ENCODE peak calls at places on chromosomes 3 and 15, in five cellular contexts. One of them, this sample, is unnamed.

GRCh38 chr3:170724599-170724998 is 138.7 kb upstream of the SLC7A14 start:
- DNase-seq in endothelial cell: no peak
- DNase-seq in OCI-LY7: no peak
- DNase-seq in stimulated activated CD4-positive, alpha-beta T cell treated with anti-CD3 and anti-CD28 coated beads, Interleukin-12 subunit alpha, Interleukin-12 subunit beta, amount 100 ng/mL, for 24 hours: no peak
- DNase-seq in ecto neural progenitor cell: no peak
- DNase-seq in this sample: no peak

GRCh38 chr3:129727707-129728106 is 121.2 kb upstream of the PLXND1 start:
- DNase-seq in OCI-LY7: no peak
- DNase-seq in ecto neural progenitor cell: no peak
- DNase-seq in endothelial cell: no peak
- DNase-seq in stimulated activated CD4-positive, alpha-beta T cell treated with anti-CD3 and anti-CD28 coated beads, Interleukin-12 subunit alpha, Interleukin-12 subunit beta, amount 100 ng/mL, for 24 hours: no peak
- DNase-seq in this sample: no peak

GRCh38 chr3:196638922-196639516 is 475 bp upstream of the NRROS start:
- DNase-seq in ecto neural progenitor cell: peak; percentile 61
- DNase-seq in OCI-LY7: no peak
- DNase-seq in stimulated activated CD4-positive, alpha-beta T cell treated with anti-CD3 and anti-CD28 coated beads, Interleukin-12 subunit alpha, Interleukin-12 subunit beta, amount 100 ng/mL, for 24 hours: no peak
- DNase-seq in endothelial cell: peak; percentile 20
- DNase-seq in this sample: no peak

GRCh38 chr15:57505056-57505713 is 86.5 kb upstream of the MYZAP start:
- DNase-seq in OCI-LY7: no peak
- DNase-seq in stimulated activated CD4-positive, alpha-beta T cell treated with anti-CD3 and anti-CD28 coated beads, Interleukin-12 subunit alpha, Interleukin-12 subunit beta, amount 100 ng/mL, for 24 hours: no peak
- DNase-seq in ecto neural progenitor cell: no peak
- DNase-seq in endothelial cell: no peak
- DNase-seq in this sample: no peak

GRCh38 chr3:4897765-4898453 is 81.3 kb upstream of the BHLHE40 start:
- DNase-seq in ecto neural progenitor cell: no peak
- DNase-seq in endothelial cell: no peak
- DNase-seq in OCI-LY7: no peak
- DNase-seq in stimulated activated CD4-positive, alpha-beta T cell treated with anti-CD3 and anti-CD28 coated beads, Interleukin-12 subunit alpha, Interleukin-12 subunit beta, amount 100 ng/mL, for 24 hours: no peak
- DNase-seq in this sample: no peak

GRCh38 chr3:141366285-141367037 is 1.8 kb upstream of the ZBTB38 start:
- DNase-seq in endothelial cell: no peak
- DNase-seq in OCI-LY7: no peak
- DNase-seq in stimulated activated CD4-positive, alpha-beta T cell treated with anti-CD3 and anti-CD28 coated beads, Interleukin-12 subunit alpha, Interleukin-12 subunit beta, amount 100 ng/mL, for 24 hours: no peak
- DNase-seq in ecto neural progenitor cell: no peak
- DNase-seq in this sample: no peak

GRCh38 chr3:121969631-121970030 is 52.4 kb downstream of the ILDR1 start:
- DNase-seq in OCI-LY7: no peak
- DNase-seq in stimulated activated CD4-positive, alpha-beta T cell treated with anti-CD3 and anti-CD28 coated beads, Interleukin-12 subunit alpha, Interleukin-12 subunit beta, amount 100 ng/mL, for 24 hours: no peak
- DNase-seq in endothelial cell: no peak
- DNase-seq in ecto neural progenitor cell: no peak
- DNase-seq in this sample: no peak

GRCh38 chr3:165644331-165644730 is 192.9 kb downstream of the BCHE start:
- DNase-seq in endothelial cell: no peak
- DNase-seq in ecto neural progenitor cell: no peak
- DNase-seq in OCI-LY7: no peak
- DNase-seq in stimulated activated CD4-positive, alpha-beta T cell treated with anti-CD3 and anti-CD28 coated beads, Interleukin-12 subunit alpha, Interleukin-12 subunit beta, amount 100 ng/mL, for 24 hours: no peak
- DNase-seq in this sample: no peak

GRCh38 chr3:567488-568173 is 371.1 kb downstream of the CHL1 start:
- DNase-seq in stimulated activated CD4-positive, alpha-beta T cell treated with anti-CD3 and anti-CD28 coated beads, Interleukin-12 subunit alpha, Interleukin-12 subunit beta, amount 100 ng/mL, for 24 hours: no peak
- DNase-seq in ecto neural progenitor cell: no peak
- DNase-seq in endothelial cell: no peak
- DNase-seq in OCI-LY7: no peak
- DNase-seq in this sample: no peak

GRCh38 chr15:33737687-33738606 is 230.3 kb upstream of the CHRM5 start:
- DNase-seq in ecto neural progenitor cell: peak; percentile 72
- DNase-seq in OCI-LY7: peak; percentile 49
- DNase-seq in stimulated activated CD4-positive, alpha-beta T cell treated with anti-CD3 and anti-CD28 coated beads, Interleukin-12 subunit alpha, Interleukin-12 subunit beta, amount 100 ng/mL, for 24 hours: no peak
- DNase-seq in endothelial cell: peak; percentile 60
- DNase-seq in this sample: peak; percentile 57

GRCh38 chr3:16101295-16102186 is 72.9 kb upstream of the GALNT15 start:
- DNase-seq in stimulated activated CD4-positive, alpha-beta T cell treated with anti-CD3 and anti-CD28 coated beads, Interleukin-12 subunit alpha, Interleukin-12 subunit beta, amount 100 ng/mL, for 24 hours: no peak
- DNase-seq in endothelial cell: no peak
- DNase-seq in ecto neural progenitor cell: no peak
- DNase-seq in OCI-LY7: no peak
- DNase-seq in this sample: no peak

GRCh38 chr3:111616417-111617105 is 21.4 kb upstream of the ZBED2 start:
- DNase-seq in endothelial cell: no peak
- DNase-seq in OCI-LY7: peak; percentile 2
- DNase-seq in stimulated activated CD4-positive, alpha-beta T cell treated with anti-CD3 and anti-CD28 coated beads, Interleukin-12 subunit alpha, Interleukin-12 subunit beta, amount 100 ng/mL, for 24 hours: no peak
- DNase-seq in ecto neural progenitor cell: no peak
- DNase-seq in this sample: no peak

GRCh38 chr3:197683191-197683590 is 53.5 kb downstream of the RUBCN start:
- DNase-seq in stimulated activated CD4-positive, alpha-beta T cell treated with anti-CD3 and anti-CD28 coated beads, Interleukin-12 subunit alpha, Interleukin-12 subunit beta, amount 100 ng/mL, for 24 hours: no peak
- DNase-seq in ecto neural progenitor cell: no peak
- DNase-seq in OCI-LY7: no peak
- DNase-seq in endothelial cell: no peak
- DNase-seq in this sample: no peak

GRCh38 chr3:31103181-31103580 is 208.7 kb upstream of the GADL1 start:
- DNase-seq in stimulated activated CD4-positive, alpha-beta T cell treated with anti-CD3 and anti-CD28 coated beads, Interleukin-12 subunit alpha, Interleukin-12 subunit beta, amount 100 ng/mL, for 24 hours: no peak
- DNase-seq in OCI-LY7: no peak
- DNase-seq in ecto neural progenitor cell: no peak
- DNase-seq in endothelial cell: no peak
- DNase-seq in this sample: no peak

GRCh38 chr15:74193305-74193718 is 9.3 kb downstream of the STRA6 start:
- DNase-seq in endothelial cell: no peak
- DNase-seq in ecto neural progenitor cell: no peak
- DNase-seq in stimulated activated CD4-positive, alpha-beta T cell treated with anti-CD3 and anti-CD28 coated beads, Interleukin-12 subunit alpha, Interleukin-12 subunit beta, amount 100 ng/mL, for 24 hours: no peak
- DNase-seq in OCI-LY7: no peak
- DNase-seq in this sample: no peak

GRCh38 chr15:60124460-60125070 is 120.5 kb downstream of the FOXB1 start:
- DNase-seq in OCI-LY7: peak; percentile 11
- DNase-seq in stimulated activated CD4-positive, alpha-beta T cell treated with anti-CD3 and anti-CD28 coated beads, Interleukin-12 subunit alpha, Interleukin-12 subunit beta, amount 100 ng/mL, for 24 hours: no peak
- DNase-seq in endothelial cell: no peak
- DNase-seq in ecto neural progenitor cell: no peak
- DNase-seq in this sample: no peak

GRCh38 chr15:68691667-68692066 is 112.9 kb downstream of the CORO2B start:
- DNase-seq in endothelial cell: no peak
- DNase-seq in stimulated activated CD4-positive, alpha-beta T cell treated with anti-CD3 and anti-CD28 coated beads, Interleukin-12 subunit alpha, Interleukin-12 subunit beta, amount 100 ng/mL, for 24 hours: no peak
- DNase-seq in OCI-LY7: no peak
- DNase-seq in ecto neural progenitor cell: no peak
- DNase-seq in this sample: no peak

GRCh38 chr3:193261970-193262369 is 20.9 kb downstream of the PLAAT1 start:
- DNase-seq in ecto neural progenitor cell: no peak
- DNase-seq in stimulated activated CD4-positive, alpha-beta T cell treated with anti-CD3 and anti-CD28 coated beads, Interleukin-12 subunit alpha, Interleukin-12 subunit beta, amount 100 ng/mL, for 24 hours: no peak
- DNase-seq in endothelial cell: no peak
- DNase-seq in OCI-LY7: no peak
- DNase-seq in this sample: no peak

GRCh38 chr3:53842436-53843194 is 3.6 kb downstream of the CHDH start:
- DNase-seq in stimulated activated CD4-positive, alpha-beta T cell treated with anti-CD3 and anti-CD28 coated beads, Interleukin-12 subunit alpha, Interleukin-12 subunit beta, amount 100 ng/mL, for 24 hours: no peak
- DNase-seq in OCI-LY7: no peak
- DNase-seq in ecto neural progenitor cell: no peak
- DNase-seq in endothelial cell: no peak
- DNase-seq in this sample: no peak

GRCh38 chr3:127588675-127589577 is 1.6 kb downstream of the TPRA1 start:
- DNase-seq in stimulated activated CD4-positive, alpha-beta T cell treated with anti-CD3 and anti-CD28 coated beads, Interleukin-12 subunit alpha, Interleukin-12 subunit beta, amount 100 ng/mL, for 24 hours: no peak
- DNase-seq in OCI-LY7: peak; percentile 33
- DNase-seq in endothelial cell: no peak
- DNase-seq in ecto neural progenitor cell: no peak
- DNase-seq in this sample: no peak

GRCh38 chr15:58056015-58056414 is 9.5 kb downstream of the ALDH1A2 start:
- DNase-seq in endothelial cell: no peak
- DNase-seq in OCI-LY7: no peak
- DNase-seq in ecto neural progenitor cell: no peak
- DNase-seq in stimulated activated CD4-positive, alpha-beta T cell treated with anti-CD3 and anti-CD28 coated beads, Interleukin-12 subunit alpha, Interleukin-12 subunit beta, amount 100 ng/mL, for 24 hours: no peak
- DNase-seq in this sample: no peak

GRCh38 chr3:171428321-171428787 is 31.9 kb downstream of the TNIK start:
- DNase-seq in OCI-LY7: no peak
- DNase-seq in stimulated activated CD4-positive, alpha-beta T cell treated with anti-CD3 and anti-CD28 coated beads, Interleukin-12 subunit alpha, Interleukin-12 subunit beta, amount 100 ng/mL, for 24 hours: no peak
- DNase-seq in ecto neural progenitor cell: peak; percentile 53
- DNase-seq in endothelial cell: no peak
- DNase-seq in this sample: no peak

GRCh38 chr15:43268111-43269105 is 1.7 kb upstream of the TGM5 start:
- DNase-seq in OCI-LY7: no peak
- DNase-seq in ecto neural progenitor cell: peak; percentile 63
- DNase-seq in stimulated activated CD4-positive, alpha-beta T cell treated with anti-CD3 and anti-CD28 coated beads, Interleukin-12 subunit alpha, Interleukin-12 subunit beta, amount 100 ng/mL, for 24 hours: no peak
- DNase-seq in endothelial cell: peak; percentile 62
- DNase-seq in this sample: no peak

GRCh38 chr3:16395229-16395628 is 118.3 kb downstream of the RFTN1 start:
- DNase-seq in stimulated activated CD4-positive, alpha-beta T cell treated with anti-CD3 and anti-CD28 coated beads, Interleukin-12 subunit alpha, Interleukin-12 subunit beta, amount 100 ng/mL, for 24 hours: no peak
- DNase-seq in endothelial cell: no peak
- DNase-seq in OCI-LY7: no peak
- DNase-seq in ecto neural progenitor cell: no peak
- DNase-seq in this sample: no peak

GRCh38 chr3:114219741-114220140 is 17.6 kb downstream of the ZNF80 start:
- DNase-seq in ecto neural progenitor cell: no peak
- DNase-seq in OCI-LY7: no peak
- DNase-seq in stimulated activated CD4-positive, alpha-beta T cell treated with anti-CD3 and anti-CD28 coated beads, Interleukin-12 subunit alpha, Interleukin-12 subunit beta, amount 100 ng/mL, for 24 hours: no peak
- DNase-seq in endothelial cell: no peak
- DNase-seq in this sample: no peak

GRCh38 chr3:11720220-11721113 is 76.8 kb upstream of the VGLL4 start:
- DNase-seq in ecto neural progenitor cell: peak; percentile 77
- DNase-seq in OCI-LY7: peak; percentile 78
- DNase-seq in stimulated activated CD4-positive, alpha-beta T cell treated with anti-CD3 and anti-CD28 coated beads, Interleukin-12 subunit alpha, Interleukin-12 subunit beta, amount 100 ng/mL, for 24 hours: peak; percentile 19
- DNase-seq in endothelial cell: peak; percentile 49
- DNase-seq in this sample: peak; percentile 70

GRCh38 chr15:85581495-85581894 is 201.1 kb downstream of the AKAP13 start:
- DNase-seq in stimulated activated CD4-positive, alpha-beta T cell treated with anti-CD3 and anti-CD28 coated beads, Interleukin-12 subunit alpha, Interleukin-12 subunit beta, amount 100 ng/mL, for 24 hours: no peak
- DNase-seq in OCI-LY7: peak; percentile 19
- DNase-seq in endothelial cell: no peak
- DNase-seq in ecto neural progenitor cell: no peak
- DNase-seq in this sample: no peak

GRCh38 chr3:173395073-173395411 is 2.5 kb upstream of the NLGN1 start:
- DNase-seq in ecto neural progenitor cell: no peak
- DNase-seq in stimulated activated CD4-positive, alpha-beta T cell treated with anti-CD3 and anti-CD28 coated beads, Interleukin-12 subunit alpha, Interleukin-12 subunit beta, amount 100 ng/mL, for 24 hours: no peak
- DNase-seq in OCI-LY7: no peak
- DNase-seq in endothelial cell: no peak
- DNase-seq in this sample: no peak

GRCh38 chr3:149936812-149937230 is 33.9 kb downstream of the PFN2 start:
- DNase-seq in stimulated activated CD4-positive, alpha-beta T cell treated with anti-CD3 and anti-CD28 coated beads, Interleukin-12 subunit alpha, Interleukin-12 subunit beta, amount 100 ng/mL, for 24 hours: no peak
- DNase-seq in OCI-LY7: peak; percentile 39
- DNase-seq in ecto neural progenitor cell: peak; percentile 71
- DNase-seq in endothelial cell: peak; percentile 54
- DNase-seq in this sample: peak; percentile 61

GRCh38 chr3:168608926-168609325 is 513.2 kb upstream of the GOLIM4 start:
- DNase-seq in stimulated activated CD4-positive, alpha-beta T cell treated with anti-CD3 and anti-CD28 coated beads, Interleukin-12 subunit alpha, Interleukin-12 subunit beta, amount 100 ng/mL, for 24 hours: no peak
- DNase-seq in OCI-LY7: no peak
- DNase-seq in endothelial cell: no peak
- DNase-seq in ecto neural progenitor cell: no peak
- DNase-seq in this sample: no peak

GRCh38 chr3:147447224-147447623 is 38.1 kb downstream of the ZIC1 start:
- DNase-seq in stimulated activated CD4-positive, alpha-beta T cell treated with anti-CD3 and anti-CD28 coated beads, Interleukin-12 subunit alpha, Interleukin-12 subunit beta, amount 100 ng/mL, for 24 hours: no peak
- DNase-seq in OCI-LY7: no peak
- DNase-seq in endothelial cell: no peak
- DNase-seq in ecto neural progenitor cell: no peak
- DNase-seq in this sample: no peak

GRCh38 chr15:64474846-64475245 is 14.5 kb downstream of the ZNF609 start:
- DNase-seq in endothelial cell: no peak
- DNase-seq in stimulated activated CD4-positive, alpha-beta T cell treated with anti-CD3 and anti-CD28 coated beads, Interleukin-12 subunit alpha, Interleukin-12 subunit beta, amount 100 ng/mL, for 24 hours: no peak
- DNase-seq in OCI-LY7: no peak
- DNase-seq in ecto neural progenitor cell: no peak
- DNase-seq in this sample: no peak

GRCh38 chr3:186053954-186054353 is 54.9 kb downstream of the ETV5 start:
- DNase-seq in OCI-LY7: no peak
- DNase-seq in ecto neural progenitor cell: no peak
- DNase-seq in endothelial cell: no peak
- DNase-seq in stimulated activated CD4-positive, alpha-beta T cell treated with anti-CD3 and anti-CD28 coated beads, Interleukin-12 subunit alpha, Interleukin-12 subunit beta, amount 100 ng/mL, for 24 hours: no peak
- DNase-seq in this sample: no peak

GRCh38 chr15:65620833-65621232 is 905 bp upstream of the SLC24A1 start:
- DNase-seq in stimulated activated CD4-positive, alpha-beta T cell treated with anti-CD3 and anti-CD28 coated beads, Interleukin-12 subunit alpha, Interleukin-12 subunit beta, amount 100 ng/mL, for 24 hours: no peak
- DNase-seq in OCI-LY7: peak; percentile 30
- DNase-seq in ecto neural progenitor cell: no peak
- DNase-seq in endothelial cell: no peak
- DNase-seq in this sample: no peak

GRCh38 chr3:159635047-159635641 is 353.5 kb upstream of the IL12A start:
- DNase-seq in ecto neural progenitor cell: no peak
- DNase-seq in stimulated activated CD4-positive, alpha-beta T cell treated with anti-CD3 and anti-CD28 coated beads, Interleukin-12 subunit alpha, Interleukin-12 subunit beta, amount 100 ng/mL, for 24 hours: no peak
- DNase-seq in OCI-LY7: no peak
- DNase-seq in endothelial cell: no peak
- DNase-seq in this sample: no peak

GRCh38 chr15:43209059-43209824 is 11.6 kb downstream of the EPB42 start:
- DNase-seq in OCI-LY7: no peak
- DNase-seq in ecto neural progenitor cell: peak; percentile 64
- DNase-seq in endothelial cell: peak; percentile 40
- DNase-seq in stimulated activated CD4-positive, alpha-beta T cell treated with anti-CD3 and anti-CD28 coated beads, Interleukin-12 subunit alpha, Interleukin-12 subunit beta, amount 100 ng/mL, for 24 hours: no peak
- DNase-seq in this sample: peak; percentile 36

GRCh38 chr3:48123346-48123745 is 64.9 kb downstream of the CDC25A start:
- DNase-seq in stimulated activated CD4-positive, alpha-beta T cell treated with anti-CD3 and anti-CD28 coated beads, Interleukin-12 subunit alpha, Interleukin-12 subunit beta, amount 100 ng/mL, for 24 hours: no peak
- DNase-seq in endothelial cell: no peak
- DNase-seq in ecto neural progenitor cell: no peak
- DNase-seq in OCI-LY7: no peak
- DNase-seq in this sample: no peak

GRCh38 chr15:74399511-74400312 is 32.3 kb upstream of the CYP11A1 start:
- DNase-seq in endothelial cell: no peak
- DNase-seq in ecto neural progenitor cell: no peak
- DNase-seq in OCI-LY7: peak; percentile 69
- DNase-seq in stimulated activated CD4-positive, alpha-beta T cell treated with anti-CD3 and anti-CD28 coated beads, Interleukin-12 subunit alpha, Interleukin-12 subunit beta, amount 100 ng/mL, for 24 hours: no peak
- DNase-seq in this sample: no peak